ENCODE peak calls at places on chromosomes 5 and 9, in six cellular contexts. H is hepatocyte; A is heart left ventricle; K is CD8-positive, alpha-beta T cell; R is OCI-LY7; D is lower lobe of right lung. O is an unnamed sample. For H3K4me1, the result is how much of the 10 kb centered on the place peaks cover.

GRCh38 chr5:17912794-17913193 is 278.5 kb downstream of the TAF11L14 start:
- DNase-seq in R (no peak), D (no peak), K (no peak), A (no peak), H (no peak), O (no peak)

GRCh38 chr5:158531899-158532298 is 567.8 kb downstream of the EBF1 start:
- DNase-seq in D (no peak), A (no peak), K (no peak), H (no peak), R (no peak), O (no peak)

GRCh38 chr5:111223086-111223789 is 946 bp upstream of the CAMK4 start:
- DNase-seq in D (no peak), A (no peak), H (peak), K (no peak), R (no peak), O (no peak)

GRCh38 chr5:53782620-53783019 is 222.2 kb downstream of the NDUFS4 start:
- DNase-seq in K (no peak), D (no peak), A (no peak), R (no peak), H (no peak), O (no peak)

GRCh38 chr5:75663621-75664285 is 52.5 kb downstream of the ANKDD1B start:
- DNase-seq in H (no peak), K (no peak), D (no peak), R (no peak), A (no peak), O (no peak)

GRCh38 chr9:80797841-80798688 is 891.3 kb downstream of the TLE1 start:
- DNase-seq in H (peak), D (no peak), A (no peak), K (no peak), R (no peak), O (no peak)

GRCh38 chr9:88388886-88389617 is 808 bp downstream of the SPIN1 start:
- DNase-seq in R (peak), D (peak), K (peak), A (no peak), H (peak), O (peak)

GRCh38 chr5:62143268-62144229 is 162.5 kb upstream of the KIF2A start:
- DNase-seq in H (peak), R (peak), K (no peak), A (no peak), D (no peak), O (peak)

GRCh38 chr9:134557331-134557730 is 84.3 kb upstream of the COL5A1 start:
- DNase-seq in A (peak), R (no peak), D (no peak), H (peak), K (no peak), O (no peak)

GRCh38 chr5:1971944-1972343 is 89.2 kb upstream of the IRX4 start:
- DNase-seq in D (no peak), R (no peak), A (no peak), K (no peak), H (no peak), O (no peak)

GRCh38 chr5:54024466-54024865 is 285.9 kb downstream of the ARL15 start:
- DNase-seq in A (no peak), K (no peak), H (no peak), R (no peak), D (no peak), O (no peak)

GRCh38 chr9:88706193-88707112 is 171.5 kb downstream of the NXNL2 start:
- DNase-seq in R (no peak), H (peak), D (peak), A (no peak), K (no peak), O (no peak)

GRCh38 chr5:68171101-68171558 is 44.4 kb upstream of the PIK3R1 start:
- DNase-seq in K (no peak), R (no peak), A (peak), H (peak), D (peak), O (no peak)

GRCh38 chr9:114061292-114061691 is 16.8 kb downstream of the AMBP start:
- DNase-seq in A (no peak), K (no peak), R (no peak), H (no peak), D (no peak), O (no peak)

GRCh38 chr5:149238540-149238939 is 33.1 kb upstream of the AFAP1L1 start:
- DNase-seq in D (no peak), H (no peak), A (no peak), K (no peak), R (no peak), O (no peak)

GRCh38 chr9:86034863-86035734 is 64.3 kb downstream of the GOLM1 start:
- DNase-seq in H (peak), D (no peak), K (no peak), R (peak), A (no peak), O (peak)

GRCh38 chr5:154084255-154084654 is 45.5 kb downstream of the MFAP3 start:
- DNase-seq in A (no peak), K (no peak), R (no peak), H (no peak), D (no peak), O (no peak)

GRCh38 chr9:81906656-81907055 is 21.6 kb upstream of the SPATA31D4 start:
- DNase-seq in K (no peak), D (no peak), A (no peak), R (no peak), H (no peak), O (no peak)

GRCh38 chr9:99052849-99053715 is 51.8 kb upstream of the TGFBR1 start:
- DNase-seq in H (no peak), A (no peak), K (no peak), D (no peak), R (no peak), O (no peak)

GRCh38 chr9:38107811-38108304 is 38.8 kb upstream of the SHB start:
- DNase-seq in R (no peak), K (no peak), A (no peak), H (peak), D (no peak), O (peak)

DNA sequence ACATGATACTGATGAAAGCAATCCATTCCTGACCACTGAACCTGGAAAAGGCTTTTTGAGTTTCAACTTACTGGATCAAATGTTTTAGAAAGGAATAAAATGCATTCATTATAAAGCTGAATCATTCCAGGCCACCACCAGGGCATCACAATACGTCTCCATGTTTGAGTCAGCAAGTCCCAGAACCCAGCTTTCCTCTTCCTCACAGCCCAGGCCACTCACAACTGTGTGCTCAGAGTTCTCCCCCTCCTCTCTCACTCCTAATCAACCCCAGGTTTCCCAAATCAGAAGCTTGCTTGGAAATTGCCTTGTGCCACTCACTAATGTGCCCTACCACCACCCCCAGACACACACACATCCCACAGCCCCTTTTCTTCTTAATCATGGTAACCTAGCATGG is 91.7 kb downstream of the GNA14 start:
- DNase-seq in K (no peak), A (no peak), D (no peak), H (no peak), R (no peak), O (no peak)
- H3K27ac ChIP-seq in K (no peak), A (no peak), D (no peak), H (no peak), R (no peak), O (no peak)

GRCh38 chr9:130407916-130408659 is 36.7 kb upstream of the ASS1 start:
- DNase-seq in K (no peak), A (no peak), H (no peak), D (no peak), R (no peak), O (no peak)
- H3K4me3 ChIP-seq in K (no peak), A (no peak), H (no peak), D (no peak), R (no peak), O (no peak)

GRCh38 chr5:81239613-81240012 is 6.5 kb downstream of the CKMT2 start:
- DNase-seq in A (no peak), K (no peak), H (no peak), D (no peak), R (no peak), O (no peak)

GRCh38 chr5:81242906-81243436 is 9.8 kb downstream of the CKMT2 start:
- DNase-seq in H (no peak), K (no peak), A (no peak), D (no peak), R (no peak), O (no peak)

GRCh38 chr5:81241001-81241400 is 7.9 kb downstream of the CKMT2 start:
- DNase-seq in D (no peak), A (no peak), H (no peak), R (no peak), K (no peak), O (no peak)

GRCh38 chr5:81244451-81244850 is 11.3 kb downstream of the CKMT2 start:
- DNase-seq in A (no peak), K (no peak), D (no peak), H (no peak), R (no peak), O (no peak)

DNA sequence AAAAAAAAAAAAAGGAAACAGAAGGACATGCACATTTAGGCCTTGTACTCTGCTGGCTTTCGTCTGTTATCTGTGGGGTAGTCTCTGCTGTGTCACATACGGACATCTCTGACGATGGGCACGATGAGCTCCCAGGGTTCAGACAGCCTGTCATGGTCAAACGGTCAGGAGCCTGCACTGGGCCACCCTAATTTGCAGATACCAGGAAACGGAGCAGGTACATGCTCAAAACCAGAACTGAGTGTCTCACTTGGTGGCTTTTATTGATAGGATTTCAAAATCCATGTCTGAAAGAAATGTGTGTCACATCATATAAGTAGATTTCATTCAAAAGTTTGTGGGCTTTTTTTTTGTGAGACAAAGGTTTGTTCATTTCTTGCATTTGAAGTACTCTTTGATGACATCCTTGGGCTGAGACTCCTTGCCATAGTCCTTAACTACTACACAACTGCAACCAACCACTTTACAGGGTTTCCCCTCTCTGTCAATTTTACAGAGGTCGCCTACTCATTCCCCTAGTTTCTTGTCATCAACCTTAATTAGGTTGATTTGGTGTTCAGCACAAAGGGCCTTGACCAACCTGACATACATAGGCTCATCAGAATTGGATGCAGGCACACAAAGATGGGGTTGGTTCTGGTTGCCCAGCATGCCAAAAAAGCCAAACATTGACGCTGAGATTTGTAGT is 9.0 kb downstream of the CKMT2 start:
- DNase-seq in R (no peak), D (no peak), K (no peak), H (no peak), A (no peak), O (no peak)
- H3K4me1 ChIP-seq in R (under half), D (under half), K (under half), H (under half), A (half or more), O (under half)

GRCh38 chr5:80168388-80169028 is 87.3 kb downstream of the SERINC5 start:
- DNase-seq in H (no peak), A (no peak), D (no peak), K (no peak), R (no peak), O (no peak)
- H3K27ac ChIP-seq in H (no peak), A (no peak), D (no peak), K (no peak), R (no peak), O (no peak)

DNA sequence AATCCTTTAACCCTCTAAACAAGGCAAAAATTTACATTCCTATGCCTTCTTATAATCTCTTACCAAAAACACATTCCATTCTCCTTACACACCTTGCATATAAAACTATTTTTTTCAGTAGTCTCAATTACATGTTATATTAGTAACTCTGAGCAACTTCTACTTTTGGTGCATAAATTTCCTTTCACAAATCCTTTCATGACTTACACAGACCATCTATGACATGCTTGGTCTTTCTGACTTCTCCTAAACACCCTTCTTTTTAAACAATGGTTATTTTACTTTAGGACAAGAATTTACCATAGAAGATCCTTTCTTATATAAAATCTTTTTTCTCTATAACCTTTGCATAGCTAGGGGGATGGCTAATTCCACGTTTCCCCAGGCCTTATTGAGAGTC is 208.0 kb upstream of the ARRDC3 start:
- DNase-seq in R (peak), H (no peak), D (no peak), K (no peak), A (no peak), O (no peak)
- H3K4me3 ChIP-seq in R (no peak), H (no peak), D (no peak), K (no peak), A (no peak), O (no peak)

GRCh38 chr5:19193631-19194030 is 794.4 kb downstream of the CDH18 start:
- DNase-seq in H (no peak), K (no peak), A (no peak), D (no peak), R (no peak), O (no peak)
- H3K4me1 ChIP-seq in H (under half), K (under half), A (under half), D (under half), R (under half), O (under half)